ENCODE peak calls at places on chromosomes 13 and 19, in four cellular contexts. Y is neural progenitor cell, N is PC-3, V is GM23248. S is an unnamed sample.

GRCh38 chr13:113989585-113990300 is 15.9 kb upstream of the C13orf46 start:
- DNase-seq in N (no peak), Y (no peak), V (no peak), S (no peak)

GRCh38 chr13:37241786-37242185 is 136.3 kb upstream of the CSNK1A1L start:
- DNase-seq in N (no peak), V (no peak), Y (no peak), S (no peak)

GRCh38 chr19:21856751-21857150 is 20.8 kb upstream of the ZNF43 start:
- DNase-seq in Y (no peak), V (no peak), N (no peak), S (no peak)

GRCh38 chr19:9799162-9799561 is 19.7 kb downstream of the FBXL12 start:
- DNase-seq in N (no peak), V (no peak), Y (no peak), S (no peak)

GRCh38 chr19:36420961-36421748 is 2.7 kb upstream of the ZFP82 start:
- DNase-seq in Y (peak; percentile 15), V (peak; percentile 70), N (no peak), S (peak; percentile 20)

GRCh38 chr13:109547942-109548860 is 238.2 kb downstream of the IRS2 start:
- DNase-seq in Y (no peak), V (no peak), N (no peak), S (no peak)

GRCh38 chr13:53255795-53256194 is 227.2 kb downstream of the OLFM4 start:
- DNase-seq in Y (no peak), V (no peak), N (no peak), S (no peak)

GRCh38 chr13:85755123-85755522 is 44.1 kb downstream of the SLITRK6 start:
- DNase-seq in N (no peak), V (no peak), Y (no peak), S (no peak)

GRCh38 chr13:50386527-50387123 is 371.4 kb downstream of the KCNRG start:
- DNase-seq in V (peak; percentile 10), N (peak; percentile 12), Y (peak; percentile 56), S (peak; percentile 34)

GRCh38 chr13:96403241-96403640 is 313.3 kb downstream of the HS6ST3 start:
- DNase-seq in V (no peak), Y (no peak), N (no peak), S (no peak)

GRCh38 chr13:36430247-36431203 is 1.8 kb upstream of the CCNA1 start:
- DNase-seq in Y (peak; percentile 57), V (peak; percentile 13), N (no peak), S (no peak)

GRCh38 chr13:94480672-94481145 is 1.2 kb upstream of the DCT start:
- DNase-seq in N (no peak), V (peak; percentile 91), Y (no peak), S (peak; percentile 10)

GRCh38 chr19:17306285-17306714 is 628 bp downstream of the MRPL34 start:
- DNase-seq in V (no peak), Y (peak; percentile 77), N (peak; percentile 33), S (no peak)

GRCh38 chr19:4369888-4370260 is 26.5 kb downstream of the MPND start:
- DNase-seq in N (no peak), V (no peak), Y (peak; percentile 59), S (no peak)

DNA sequence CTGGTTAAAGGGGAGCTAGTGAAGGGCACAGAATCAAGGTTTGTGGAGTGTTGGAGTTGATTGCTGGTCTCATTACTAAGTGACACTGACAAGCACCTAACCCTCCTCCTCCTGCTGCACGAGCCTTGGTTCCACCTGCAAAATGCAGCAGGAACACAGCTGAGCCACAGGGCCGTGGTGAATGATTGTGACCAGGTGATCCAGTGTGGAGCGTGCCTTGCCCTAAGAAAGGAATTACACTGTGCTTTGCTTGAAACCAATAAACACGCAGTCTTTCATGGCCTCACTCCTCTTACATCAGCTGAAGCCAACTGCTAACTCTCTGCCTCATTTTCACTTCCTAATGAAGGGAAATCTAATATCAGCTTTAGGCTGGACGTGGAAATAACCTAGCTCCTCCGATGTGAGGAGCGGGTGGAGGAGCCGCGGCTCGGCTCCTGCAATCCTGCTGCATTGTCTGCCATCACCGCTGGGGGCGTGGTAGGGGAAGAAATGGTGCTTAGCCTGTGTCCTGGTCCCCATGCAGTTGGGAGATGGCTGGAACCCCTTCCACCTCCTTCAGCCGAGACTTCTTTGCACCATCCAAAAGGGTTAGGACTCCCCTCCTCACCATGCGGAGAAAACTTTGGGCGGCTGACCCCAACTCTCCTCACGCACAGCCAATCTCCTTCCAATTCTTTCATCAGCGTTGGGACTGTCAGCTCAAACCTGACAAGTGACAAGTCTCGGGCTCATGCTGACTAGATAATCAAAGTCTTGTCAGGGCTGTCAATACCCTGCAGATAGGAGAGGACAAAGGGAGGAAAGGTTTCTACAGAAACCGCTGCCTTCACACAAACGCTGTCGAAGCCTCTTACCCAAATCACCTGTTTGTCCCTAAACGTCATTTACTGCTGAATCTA is 427.9 kb downstream of the ZNF536 start:
- DNase-seq in Y (peak; percentile 80), N (no peak), V (peak; percentile 59), S (peak; percentile 62)
- TF ChIP-seq EZH2phosphoT487 in Y (no peak), N (no peak), V (no peak), S (no peak)

GRCh38 chr19:55080915-55081772 is 5.5 kb downstream of the EPS8L1 start:
- DNase-seq in V (peak; percentile 58), N (no peak), Y (peak; percentile 85), S (peak; percentile 87)
- TF ChIP-seq EZH2 in V (peak; percentile 61), N (no peak), Y (no peak), S (no peak)

DNA sequence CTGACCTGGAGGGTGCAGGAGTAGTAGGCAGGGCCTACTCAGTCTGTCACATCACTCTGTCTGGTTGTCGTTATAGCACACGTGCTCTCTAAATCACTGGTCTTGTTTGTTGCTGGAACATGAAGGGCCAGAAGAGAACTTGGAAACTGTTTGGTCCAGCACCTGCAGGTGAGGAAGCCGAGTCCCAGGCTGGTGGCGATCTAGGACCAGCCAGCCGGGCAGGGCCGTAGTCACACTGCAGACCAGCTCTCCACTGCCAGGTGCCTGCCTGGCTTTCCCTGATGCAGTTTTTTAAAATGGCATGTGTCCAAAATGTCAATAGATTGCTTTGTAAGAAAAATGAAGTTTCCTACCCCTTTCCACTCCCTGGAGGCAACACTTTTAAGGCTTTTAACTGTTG is 53.7 kb downstream of the GGACT start:
- DNase-seq in Y (no peak), V (no peak), N (no peak), S (no peak)
- TF ChIP-seq EZH2phosphoT487 in Y (no peak), V (no peak), N (no peak), S (no peak)

GRCh38 chr13:28185256-28185655 is 46.9 kb downstream of the PAN3 start:
- DNase-seq in N (no peak), Y (no peak), V (no peak), S (no peak)
- TF ChIP-seq EZH2 in N (no peak), Y (no peak), V (no peak), S (no peak)

GRCh38 chr19:51195316-51195586 is 29.6 kb upstream of the CD33 start:
- DNase-seq in N (no peak), Y (no peak), V (no peak), S (no peak)
- TF ChIP-seq EZH2phosphoT487 in N (no peak), Y (no peak), V (no peak), S (no peak)